ENCODE peak calls at places on chromosomes 13 and 19, in four cellular contexts. Y, X, E and T are unnamed samples.

GRCh38 chr19:38388310-38389100 is at the start of gene SPRED3:
- DNase-seq in Y (no peak), X (no peak), E (peak; percentile 25), T (no peak)

GRCh38 chr19:50318438-50318837 is 10.7 kb downstream of the KCNC3 start:
- DNase-seq in Y (no peak), X (no peak), E (no peak), T (no peak)

GRCh38 chr13:23992722-23993438 is 95.6 kb upstream of the C1QTNF9B start:
- DNase-seq in Y (no peak), X (no peak), E (no peak), T (no peak)

GRCh38 chr19:4295972-4296771 is 6.0 kb downstream of the TMIGD2 start:
- DNase-seq in Y (no peak), X (no peak), E (no peak), T (no peak)

GRCh38 chr13:46478641-46479040 is 74.3 kb upstream of the LRCH1 start:
- DNase-seq in Y (no peak), X (no peak), E (no peak), T (no peak)

GRCh38 chr19:40954573-40954972 is 36.5 kb upstream of the CYP2B6 start:
- DNase-seq in Y (no peak), X (no peak), E (peak; percentile 18), T (no peak)

GRCh38 chr13:41613984-41614581 is 156.7 kb downstream of the RGCC start:
- DNase-seq in Y (no peak), X (peak; percentile 94), E (no peak), T (no peak)

GRCh38 chr13:110200276-110200675 is 106.7 kb downstream of the COL4A1 start:
- DNase-seq in Y (no peak), X (no peak), E (no peak), T (no peak)

GRCh38 chr13:38872693-38873092 is 117.9 kb downstream of the STOML3 start:
- DNase-seq in Y (peak; percentile 51), X (peak; percentile 35), E (peak; percentile 57), T (no peak)

GRCh38 chr19:57099199-57099661 is 20.6 kb upstream of the USP29 start:
- DNase-seq in Y (no peak), X (peak; percentile 49), E (peak; percentile 49), T (no peak)

GRCh38 chr13:51645154-51645650 is 60.9 kb downstream of the WDFY2 start:
- DNase-seq in Y (no peak), X (no peak), E (no peak), T (no peak)

GRCh38 chr13:32262165-32262564 is 53.0 kb downstream of the ZAR1L start:
- DNase-seq in Y (no peak), X (no peak), E (no peak), T (no peak)

GRCh38 chr19:17888260-17888659 is 16.5 kb downstream of the SLC5A5 start:
- DNase-seq in Y (no peak), X (no peak), E (no peak), T (no peak)

GRCh38 chr13:89966524-89966923 is 1381.0 kb upstream of the MIR17HG start:
- DNase-seq in Y (no peak), X (no peak), E (no peak), T (no peak)

GRCh38 chr13:100630564-100630963 is 42.0 kb upstream of the GGACT start:
- DNase-seq in Y (no peak), X (peak; percentile 33), E (no peak), T (no peak)

GRCh38 chr19:39998511-39998910 is 1.7 kb downstream of the ZNF546 start:
- DNase-seq in Y (no peak), X (no peak), E (no peak), T (no peak)

GRCh38 chr13:22447132-22447886 is 733.5 kb upstream of the SGCG start:
- DNase-seq in Y (no peak), X (no peak), E (no peak), T (no peak)

GRCh38 chr19:3378352-3379146 is 12.2 kb downstream of the NFIC start:
- DNase-seq in Y (no peak), X (no peak), E (peak; percentile 83), T (no peak)

GRCh38 chr13:110336681-110337080 is 29.6 kb downstream of the COL4A2 start:
- DNase-seq in Y (no peak), X (no peak), E (no peak), T (no peak)

GRCh38 chr19:14318873-14319272 is 62.4 kb upstream of the ADGRE5 start:
- DNase-seq in Y (no peak), X (no peak), E (peak; percentile 67), T (no peak)

GRCh38 chr19:16877581-16877980 is 11.2 kb upstream of the F2RL3 start:
- DNase-seq in Y (no peak), X (no peak), E (no peak), T (no peak)

GRCh38 chr19:48966541-48967345 is 1.6 kb downstream of the FTL start:
- DNase-seq in Y (no peak), X (no peak), E (peak; percentile 70), T (no peak)

GRCh38 chr13:64871742-64872141 is 2358.4 kb downstream of the PCDH9 start:
- DNase-seq in Y (no peak), X (peak; percentile 0), E (no peak), T (no peak)

GRCh38 chr13:36712785-36713184 is 39.0 kb downstream of the SERTM1 start:
- DNase-seq in Y (no peak), X (no peak), E (peak; percentile 1), T (no peak)

GRCh38 chr13:111961793-111962192 is 105.2 kb upstream of the SOX1 start:
- DNase-seq in Y (no peak), X (no peak), E (no peak), T (no peak)

GRCh38 chr13:38850868-38851626 is 139.6 kb downstream of the STOML3 start:
- DNase-seq in Y (no peak), X (no peak), E (no peak), T (no peak)

GRCh38 chr19:37551123-37551993 is 43.2 kb downstream of the ZNF571 start:
- DNase-seq in Y (no peak), X (no peak), E (peak; percentile 62), T (no peak)

GRCh38 chr13:42110410-42111155 is 62.1 kb downstream of the DGKH start:
- DNase-seq in Y (no peak), X (peak; percentile 54), E (peak; percentile 59), T (peak; percentile 68)

GRCh38 chr13:99866781-99867180 is 104.8 kb downstream of the ZIC5 start:
- DNase-seq in Y (no peak), X (no peak), E (no peak), T (no peak)

GRCh38 chr13:105587786-105588185 is 947.7 kb downstream of the EFNB2 start:
- DNase-seq in Y (no peak), X (no peak), E (no peak), T (no peak)

GRCh38 chr19:34484328-34484727 is 2.8 kb downstream of the WTIP start:
- DNase-seq in Y (no peak), X (no peak), E (no peak), T (no peak)

GRCh38 chr19:12194827-12195500 is 32.1 kb downstream of the ZNF136 start:
- DNase-seq in Y (no peak), X (no peak), E (no peak), T (no peak)

GRCh38 chr19:29672933-29673336 is 7.7 kb downstream of the PLEKHF1 start:
- DNase-seq in Y (no peak), X (no peak), E (no peak), T (peak; percentile 69)

GRCh38 chr13:110726726-110727125 is 13.2 kb downstream of the ING1 start:
- DNase-seq in Y (no peak), X (no peak), E (no peak), T (no peak)

GRCh38 chr19:7871280-7871529 is 3.0 kb downstream of the PRR36 start:
- DNase-seq in Y (no peak), X (no peak), E (no peak), T (no peak)
- TF ChIP-seq ATF2 in Y (no peak), X (no peak), E (no peak), T (no peak)

GRCh38 chr19:796692-797527 is at the start of gene PTBP1:
- DNase-seq in Y (peak; percentile 100), X (peak; percentile 99), E (peak; percentile 100), T (peak; percentile 100)

GRCh38 chr19:797528-798414 is 519 bp downstream of the PTBP1 start:
- DNase-seq in Y (no peak), X (peak; percentile 78), E (peak; percentile 95), T (peak; percentile 32)

GRCh38 chr19:793775-794174 is 3.5 kb upstream of the PTBP1 start:
- DNase-seq in Y (no peak), X (no peak), E (no peak), T (no peak)

GRCh38 chr19:794989-795658 is 2.1 kb upstream of the PTBP1 start:
- DNase-seq in Y (no peak), X (no peak), E (no peak), T (no peak)

GRCh38 chr19:795691-796581 is 1.3 kb upstream of the PTBP1 start:
- DNase-seq in Y (no peak), X (no peak), E (no peak), T (no peak)
- TF ChIP-seq YY1 in Y (no peak), X (no peak), E (no peak), T (no peak)

GRCh38 chr13:95420501-95420900 is 119.2 kb upstream of the ABCC4 start:
- DNase-seq in Y (no peak), X (no peak), E (no peak), T (no peak)
- TF ChIP-seq ATF2 in Y (no peak), X (no peak), E (no peak), T (no peak)

GRCh38 chr19:5663904-5664303 is 16.4 kb downstream of the MICOS13 start:
- DNase-seq in Y (no peak), X (no peak), E (no peak), T (no peak)

GRCh38 chr19:5667751-5668271 is 12.5 kb downstream of the MICOS13 start:
- DNase-seq in Y (peak; percentile 73), X (no peak), E (no peak), T (no peak)

GRCh38 chr19:5666921-5667610 is 13.2 kb downstream of the MICOS13 start:
- DNase-seq in Y (no peak), X (no peak), E (no peak), T (no peak)

GRCh38 chr19:5664515-5664914 is 15.8 kb downstream of the MICOS13 start:
- DNase-seq in Y (no peak), X (no peak), E (no peak), T (no peak)

GRCh38 chr19:5665781-5666513 is 14.4 kb downstream of the MICOS13 start:
- DNase-seq in Y (no peak), X (peak; percentile 69), E (no peak), T (peak; percentile 20)
- TF ChIP-seq YY1 in Y (no peak), X (no peak), E (no peak), T (no peak)

DNA sequence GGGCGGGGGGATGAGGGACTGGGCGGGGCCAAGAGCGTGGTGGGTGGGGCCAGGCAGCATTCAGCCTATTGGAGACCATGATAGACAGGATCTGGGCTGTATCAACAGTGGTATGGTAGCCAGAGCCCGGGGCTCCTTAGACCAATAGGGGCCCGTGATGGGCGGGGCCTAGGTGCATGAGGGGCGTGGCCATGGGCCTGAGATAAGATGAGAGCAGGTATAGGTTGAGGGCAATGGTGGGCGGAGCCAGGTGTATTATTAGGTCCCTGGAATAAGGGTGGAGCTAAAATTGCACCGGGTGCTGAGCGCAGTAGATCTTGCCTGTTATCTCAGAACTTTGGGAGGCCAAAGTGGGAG is 5.3 kb downstream of the ABCA7 start:
- DNase-seq in Y (no peak), X (peak; percentile 89), E (peak; percentile 99), T (no peak)
- TF ChIP-seq ATF2 in Y (no peak), X (no peak), E (no peak), T (no peak)

GRCh38 chr13:33862006-33862405 is 44.1 kb downstream of the RFC3 start:
- DNase-seq in Y (no peak), X (no peak), E (no peak), T (no peak)
- TF ChIP-seq YY1 in Y (no peak), X (no peak), E (no peak), T (no peak)

GRCh38 chr19:36257512-36257876 is 42.6 kb downstream of the ZNF146 start:
- DNase-seq in Y (no peak), X (no peak), E (no peak), T (no peak)
- TF ChIP-seq ATF2 in Y (no peak), X (no peak), E (no peak), T (no peak)